ENCODE peak calls at places on chromosomes 5 and 9, in eight cellular contexts. D, H, M, G, O, P, I and N are unnamed samples.

GRCh38 chr5:7244208-7244607 is 151.7 kb upstream of the ADCY2 start:
- DNase-seq in D (no peak), H (no peak), M (no peak), G (no peak), O (no peak), P (no peak), I (no peak), N (no peak)

GRCh38 chr9:96139592-96140251 is 162.3 kb downstream of the HSD17B3 start:
- DNase-seq in D (peak), H (peak), M (no peak), G (no peak), O (peak), P (no peak), I (peak), N (peak)

GRCh38 chr9:99375481-99375880 is 153.4 kb downstream of the SEC61B start:
- DNase-seq in D (no peak), H (no peak), M (no peak), G (no peak), O (no peak), P (no peak), I (no peak), N (no peak)

GRCh38 chr9:77957652-77958051 is 74.0 kb downstream of the GNAQ start:
- DNase-seq in D (no peak), H (no peak), M (no peak), G (no peak), O (no peak), P (no peak), I (no peak), N (peak)

GRCh38 chr5:149829954-149830353 is 99.8 kb downstream of the PPARGC1B start:
- DNase-seq in D (no peak), H (no peak), M (no peak), G (no peak), O (no peak), P (peak), I (no peak), N (no peak)

GRCh38 chr9:652896-653295 is 188.6 kb upstream of the DMRT1 start:
- DNase-seq in D (peak), H (no peak), M (no peak), G (no peak), O (no peak), P (no peak), I (no peak), N (no peak)

GRCh38 chr5:147482426-147483196 is 27.3 kb downstream of the DPYSL3 start:
- DNase-seq in D (peak), H (no peak), M (no peak), G (no peak), O (no peak), P (no peak), I (no peak), N (peak)

GRCh38 chr5:160199410-160199911 is 29.8 kb upstream of the FABP6 start:
- DNase-seq in D (peak), H (peak), M (peak), G (peak), O (peak), P (peak), I (peak), N (no peak)

GRCh38 chr5:6333182-6333905 is 45.0 kb downstream of the MED10 start:
- DNase-seq in D (no peak), H (no peak), M (no peak), G (no peak), O (no peak), P (no peak), I (no peak), N (no peak)

GRCh38 chr9:126474786-126475485 is 138.8 kb upstream of the LMX1B start:
- DNase-seq in D (no peak), H (no peak), M (no peak), G (peak), O (no peak), P (no peak), I (peak), N (no peak)

GRCh38 chr5:159850192-159850573 is 66.1 kb upstream of the ADRA1B start:
- DNase-seq in D (peak), H (peak), M (no peak), G (peak), O (no peak), P (no peak), I (peak), N (peak)

DNA sequence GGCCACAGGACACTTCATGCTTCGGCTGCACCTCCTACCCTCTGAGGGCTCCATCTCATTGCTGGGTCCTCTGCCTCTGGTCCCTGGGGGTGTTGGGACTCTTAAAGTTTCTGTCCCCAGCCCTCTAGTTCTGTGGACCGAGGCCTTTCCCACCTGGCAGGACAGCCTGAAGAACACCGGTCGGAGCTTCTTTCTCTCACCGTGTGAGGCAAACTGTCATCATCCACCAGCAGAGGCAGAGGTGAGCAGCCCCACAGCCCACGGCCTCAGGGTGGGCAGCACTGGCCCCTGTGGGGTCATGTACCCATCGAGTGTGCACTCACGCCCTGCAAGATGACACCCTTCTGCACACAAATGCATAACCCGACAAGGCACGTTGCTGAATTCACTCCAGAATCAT is 49.9 kb downstream of the IRX2 start:
- DNase-seq in D (no peak), H (no peak), M (no peak), G (no peak), O (no peak), P (no peak), I (no peak), N (no peak)
- TF ChIP-seq CTCF in D (no peak), H (no peak), M (no peak), G (no peak), O (no peak), P (no peak), I (no peak), N (no peak)

GRCh38 chr5:174523311-174524159 is 200.8 kb upstream of the MSX2 start:
- DNase-seq in D (no peak), H (no peak), M (no peak), G (no peak), O (no peak), P (no peak), I (no peak), N (no peak)
- TF ChIP-seq CTCF in D (peak), H (peak), M (no peak), G (peak), O (no peak), P (no peak), I (no peak), N (peak)

GRCh38 chr5:87254035-87254434 is 13.6 kb upstream of the RASA1 start:
- DNase-seq in D (no peak), H (no peak), M (no peak), G (no peak), O (no peak), P (no peak), I (no peak), N (no peak)
- TF ChIP-seq CTCF in D (no peak), H (no peak), M (no peak), G (no peak), O (no peak), P (no peak), I (no peak), N (no peak)

DNA sequence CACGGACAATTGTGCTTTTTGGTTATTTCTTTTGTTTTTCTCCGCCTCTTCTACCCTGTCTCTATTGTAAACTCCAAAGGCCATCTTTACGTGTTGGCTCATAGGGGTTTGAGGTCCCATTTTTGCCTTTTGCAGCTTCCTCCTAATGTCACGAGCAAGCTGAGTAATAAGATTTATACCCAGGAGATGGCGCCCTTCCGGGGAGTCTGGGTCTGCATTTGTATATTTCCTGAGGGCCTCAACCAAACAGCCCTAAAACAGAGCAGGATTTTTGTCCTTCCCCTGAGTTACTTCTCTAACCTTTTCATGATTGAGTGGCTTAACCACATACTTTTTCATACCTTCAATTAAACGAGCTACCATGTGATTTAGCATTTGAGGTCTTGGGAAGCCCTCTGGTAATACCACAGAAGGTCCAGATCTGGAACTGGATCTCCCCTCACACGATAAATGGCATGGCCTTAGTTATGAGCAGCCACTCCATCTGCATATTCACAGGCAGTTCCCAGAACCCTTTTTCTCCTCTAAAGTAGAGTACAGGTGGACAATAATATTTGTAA is 11.2 kb upstream of the CFAP95 start:
- DNase-seq in D (peak), H (peak), M (no peak), G (no peak), O (no peak), P (peak), I (peak), N (no peak)
- TF ChIP-seq CTCF in D (peak), H (peak), M (peak), G (peak), O (no peak), P (no peak), I (peak), N (peak)

DNA sequence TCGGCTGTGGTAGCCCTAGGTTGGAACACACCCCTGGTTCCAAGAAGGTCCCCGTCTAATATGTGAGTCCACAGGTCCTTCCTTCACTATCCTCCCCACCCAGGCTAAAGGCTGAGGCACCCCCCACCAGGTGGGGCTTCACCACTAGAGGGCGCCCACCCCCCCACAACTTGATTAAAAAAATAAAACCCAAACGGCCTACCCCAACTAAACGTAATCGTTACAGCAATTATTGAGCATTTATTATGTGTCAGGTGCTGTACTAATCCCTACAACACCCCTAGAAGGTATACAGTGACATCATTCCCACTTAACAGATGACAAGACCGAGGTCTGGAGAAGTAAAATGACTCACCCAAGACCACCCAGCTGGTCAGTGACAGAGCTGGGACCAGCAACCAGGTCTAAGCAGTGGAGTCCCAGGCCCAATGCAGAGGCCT is 65.0 kb downstream of the FGF18 start:
- DNase-seq in D (peak), H (no peak), M (no peak), G (peak), O (peak), P (peak), I (no peak), N (no peak)
- TF ChIP-seq CTCF in D (peak), H (peak), M (peak), G (peak), O (peak), P (peak), I (peak), N (peak)

DNA sequence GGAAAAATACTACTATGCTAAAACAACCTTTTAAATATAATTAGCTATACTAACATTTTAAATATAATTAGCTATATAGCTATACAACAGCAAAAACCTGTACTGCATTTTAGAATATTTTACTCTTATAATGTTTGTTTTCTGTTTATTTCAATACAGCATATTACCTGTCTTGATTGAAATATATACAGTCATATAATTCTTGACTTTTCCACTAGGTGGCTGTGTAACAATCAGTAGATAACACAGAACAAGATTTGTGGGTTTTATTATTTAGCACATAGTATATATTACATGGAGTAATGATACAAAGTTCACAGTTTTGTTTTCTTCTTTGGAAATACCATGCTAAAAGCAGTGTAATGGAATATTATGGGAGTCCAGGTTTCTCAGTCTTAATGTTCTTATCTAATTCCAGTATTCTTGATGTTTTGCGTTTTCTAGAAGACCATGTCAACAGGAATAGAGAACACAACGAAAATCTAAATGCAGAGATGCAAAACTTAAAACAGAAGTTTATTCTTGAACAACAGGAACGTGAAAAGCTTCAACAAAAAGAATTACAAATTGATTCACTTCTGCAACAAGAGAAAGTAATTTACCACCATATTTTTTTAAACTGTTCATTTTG is 13.3 kb downstream of the HMMR start:
- DNase-seq in D (peak), H (no peak), M (no peak), G (no peak), O (no peak), P (peak), I (no peak), N (peak)
- TF ChIP-seq CTCF in D (peak), H (no peak), M (peak), G (no peak), O (no peak), P (peak), I (peak), N (peak)

GRCh38 chr9:105328872-105329728 is 84.6 kb downstream of the SLC44A1 start:
- DNase-seq in D (no peak), H (no peak), M (no peak), G (no peak), O (no peak), P (no peak), I (no peak), N (no peak)
- TF ChIP-seq CTCF in D (no peak), H (no peak), M (no peak), G (no peak), O (no peak), P (no peak), I (no peak), N (no peak)